ENCODE peak calls at places on chromosome 15, in four cellular contexts. U is NT2/D1, P is IMR-90, B is HepG2. I is an unnamed sample.

GRCh38 chr15:74406992-74407705 is 26.6 kb downstream of the SEMA7A start:
- DNase-seq in U (no peak), B (peak; percentile 22), P (peak; percentile 93), I (peak; percentile 56)

GRCh38 chr15:75140080-75140879 is 61.4 kb upstream of the C15orf39 start:
- DNase-seq in U (peak; percentile 68), P (no peak), B (peak; percentile 99), I (no peak)

GRCh38 chr15:67690936-67691335 is 134.4 kb upstream of the SKOR1 start:
- DNase-seq in B (peak; percentile 44), U (no peak), P (peak; percentile 77), I (no peak)

GRCh38 chr15:43258781-43259180 is 7.9 kb downstream of the TGM5 start:
- DNase-seq in B (no peak), P (no peak), U (no peak), I (no peak)

GRCh38 chr15:42069025-42069424 is 25.3 kb downstream of the PLA2G4D start:
- DNase-seq in U (no peak), B (no peak), P (no peak), I (no peak)

GRCh38 chr15:87573534-87573933 is 683.0 kb downstream of the NTRK3 start:
- DNase-seq in B (no peak), P (no peak), U (no peak), I (no peak)

GRCh38 chr15:78791357-78791756 is 19.9 kb downstream of the ADAMTS7 start:
- DNase-seq in B (no peak), P (no peak), U (no peak), I (no peak)

GRCh38 chr15:72199721-72200212 is 2.2 kb upstream of the GRAMD2A start:
- DNase-seq in P (peak; percentile 71), U (peak; percentile 66), B (peak; percentile 76), I (peak; percentile 59)

GRCh38 chr15:101439920-101440319 is 49.6 kb downstream of the PCSK6 start:
- DNase-seq in P (peak; percentile 24), B (no peak), U (no peak), I (no peak)

GRCh38 chr15:44296625-44297524 is 8.4 kb downstream of the GOLM2 start:
- DNase-seq in P (peak; percentile 78), U (no peak), B (peak; percentile 5), I (no peak)

GRCh38 chr15:101437618-101438481 is 51.7 kb downstream of the PCSK6 start:
- DNase-seq in U (no peak), B (no peak), P (no peak), I (no peak)

GRCh38 chr15:39358441-39359041 is 222.3 kb upstream of the THBS1 start:
- DNase-seq in U (no peak), B (peak; percentile 18), P (peak; percentile 84), I (no peak)

GRCh38 chr15:76217029-76217866 is 94.0 kb downstream of the ETFA start:
- DNase-seq in B (no peak), U (no peak), P (peak; percentile 57), I (no peak)

GRCh38 chr15:101262551-101262950 is 10.7 kb upstream of the CHSY1 start:
- DNase-seq in B (no peak), P (no peak), U (no peak), I (no peak)

GRCh38 chr15:79970921-79971434 is at the start of gene BCL2A1:
- DNase-seq in B (no peak), P (peak; percentile 96), U (no peak), I (no peak)
- H3K9ac ChIP-seq in B (no peak within 1 kb of the TSS), P (no peak within 1 kb of the TSS), U (no peak within 1 kb of the TSS), I (no peak within 1 kb of the TSS)

GRCh38 chr15:59524331-59524731 is 86.3 kb downstream of the FAM81A start:
- DNase-seq in P (no peak), B (no peak), U (no peak), I (no peak)
- H3K9ac ChIP-seq in P (no peak overlapping the region), B (no peak overlapping the region), U (no peak overlapping the region), I (no peak overlapping the region)

GRCh38 chr15:90320062-90320884 is 31.8 kb upstream of the ZNF774 start:
- DNase-seq in P (peak; percentile 90), B (peak; percentile 84), U (peak; percentile 88), I (peak; percentile 87)
- H3K9ac ChIP-seq in P (no peak overlapping the region), B (peak overlapping the region; percentile 23), U (peak overlapping the region; percentile 61), I (no peak overlapping the region)

DNA sequence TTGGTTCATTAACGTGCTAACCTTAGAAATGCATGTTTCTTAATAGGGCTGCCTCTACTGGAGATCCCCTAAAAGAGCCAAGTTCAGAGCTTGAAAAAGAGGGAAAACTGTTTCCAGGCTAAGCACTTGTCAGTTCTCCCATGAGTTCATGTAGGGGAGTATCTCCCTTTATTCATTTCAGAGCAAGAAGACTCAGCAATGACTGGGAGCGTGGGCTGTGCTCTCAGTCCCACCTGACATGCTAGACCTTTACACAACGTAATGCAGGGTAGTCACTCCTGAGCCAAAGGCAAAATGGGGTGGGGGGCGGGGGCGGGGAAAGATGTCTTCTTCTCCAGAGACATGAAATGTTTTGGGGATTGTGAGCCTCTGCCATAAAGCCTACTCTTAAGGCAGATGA is 420.1 kb upstream of the MCTP2 start:
- DNase-seq in U (no peak), P (no peak), B (no peak), I (no peak)
- H3K9ac ChIP-seq in U (no peak overlapping the region), P (no peak overlapping the region), B (no peak overlapping the region), I (no peak overlapping the region)

DNA sequence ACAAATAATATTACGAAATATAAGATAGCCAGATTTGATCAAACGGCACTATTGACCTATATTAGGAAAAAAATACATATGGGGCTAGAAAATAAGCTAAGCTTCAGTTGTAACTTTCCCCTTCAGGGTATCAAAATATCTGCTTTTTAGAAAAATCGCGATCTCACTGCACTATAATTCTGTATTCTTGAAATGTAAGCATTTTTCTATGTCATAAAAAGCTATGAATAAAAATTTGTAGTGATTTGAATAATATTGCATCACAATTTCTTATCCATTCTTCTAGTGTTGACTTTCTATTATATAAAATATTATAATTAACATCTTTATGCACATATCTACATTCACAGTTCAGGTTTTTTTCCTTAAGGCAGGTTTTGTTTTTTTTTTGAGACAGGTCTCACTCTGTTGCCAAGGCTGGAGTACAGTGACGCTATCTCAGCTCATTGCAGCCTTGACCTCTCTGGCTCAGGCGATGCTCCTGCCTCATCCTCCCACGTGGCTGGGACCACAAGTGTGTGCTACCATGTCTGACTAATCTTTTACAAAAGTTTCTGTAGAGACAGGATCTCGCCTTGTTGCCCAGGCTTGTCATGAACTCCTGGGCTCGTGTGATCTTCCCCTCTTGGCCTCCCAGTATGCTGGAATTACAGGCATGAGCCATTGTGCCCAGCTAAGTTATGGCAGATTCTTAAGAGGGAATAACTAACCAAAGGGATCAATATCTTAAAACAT is 21.6 kb downstream of the EMC4 start:
- DNase-seq in U (no peak), B (no peak), P (peak; percentile 59), I (no peak)
- H3K9ac ChIP-seq in U (no peak overlapping the region), B (no peak overlapping the region), P (no peak overlapping the region), I (no peak overlapping the region)

GRCh38 chr15:85622432-85622831 is 172.3 kb downstream of the KLHL25 start:
- DNase-seq in U (no peak), P (peak; percentile 92), B (no peak), I (no peak)
- H3K9ac ChIP-seq in U (no peak overlapping the region), P (no peak overlapping the region), B (no peak overlapping the region), I (no peak overlapping the region)

DNA sequence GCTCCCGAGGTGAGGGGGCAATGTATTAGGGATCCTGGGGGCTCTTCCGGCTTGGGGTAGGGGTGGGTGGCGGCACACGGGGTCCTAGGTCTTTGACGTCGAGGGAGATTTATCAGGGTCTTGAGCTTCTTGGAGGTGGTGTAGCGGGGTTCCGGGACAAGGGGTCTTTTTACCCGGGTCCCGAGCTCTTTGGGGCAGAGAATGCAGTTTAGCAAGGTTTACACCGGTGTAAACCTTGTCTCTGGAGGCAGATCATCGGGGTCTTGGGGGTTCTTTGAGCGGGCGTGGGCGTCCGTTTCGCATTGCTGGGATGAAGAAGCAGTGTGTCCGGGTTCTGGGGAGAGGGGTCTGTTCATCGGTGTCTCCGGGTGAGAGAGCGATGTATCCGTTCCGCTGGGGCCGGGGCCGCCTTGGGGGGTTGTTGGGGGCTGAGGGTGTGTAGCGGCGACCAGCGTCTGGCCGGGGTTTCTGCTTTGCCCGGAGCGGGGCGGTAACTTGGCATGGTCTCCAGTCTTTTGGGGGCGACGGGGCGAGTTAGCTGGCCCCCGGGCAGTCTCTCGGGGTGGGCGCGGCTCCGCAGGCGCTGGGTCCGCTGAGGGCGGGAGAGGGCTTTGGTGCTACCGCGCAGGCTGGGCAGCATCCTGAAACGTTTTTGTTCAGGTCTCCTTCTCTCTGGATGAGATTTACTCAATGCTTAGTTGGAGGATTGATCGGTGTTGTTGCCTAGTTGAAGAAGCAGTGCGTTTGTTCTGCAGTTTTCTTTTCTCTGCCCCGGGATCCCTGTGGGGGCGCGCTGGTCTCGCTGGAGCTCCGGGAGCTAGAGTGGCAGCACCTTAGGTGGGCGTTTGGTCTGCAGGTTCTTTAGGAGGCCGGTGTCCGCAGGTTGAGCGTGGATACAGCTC is 792 bp downstream of the GLCE start:
- DNase-seq in B (peak; percentile 30), U (no peak), P (peak; percentile 16), I (peak; percentile 35)
- H3K9ac ChIP-seq in B (peak overlapping the region; percentile 93), U (peak overlapping the region; percentile 84), P (peak overlapping the region; percentile 86), I (peak overlapping the region; percentile 92)

GRCh38 chr15:81293728-81294500 is 30.0 kb downstream of the STARD5 start:
- DNase-seq in U (no peak), P (no peak), B (no peak), I (no peak)
- H3K9ac ChIP-seq in U (no peak overlapping the region), P (no peak overlapping the region), B (no peak overlapping the region), I (no peak overlapping the region)

GRCh38 chr15:34581043-34581365 is 2.4 kb downstream of the GOLGA8B start:
- DNase-seq in U (no peak), B (no peak), P (no peak), I (no peak)

GRCh38 chr15:34584321-34584668 is 844 bp upstream of the GOLGA8B start:
- DNase-seq in P (no peak), B (no peak), U (no peak), I (peak; percentile 12)

GRCh38 chr15:34583399-34584320 is at the start of gene GOLGA8B:
- DNase-seq in U (peak; percentile 55), P (peak; percentile 41), B (peak; percentile 64), I (peak; percentile 76)

GRCh38 chr15:34584996-34585395 is 1.5 kb upstream of the GOLGA8B start:
- DNase-seq in B (no peak), P (no peak), U (no peak), I (no peak)

GRCh38 chr15:34582461-34583357 is 742 bp downstream of the GOLGA8B start:
- DNase-seq in P (peak; percentile 8), B (no peak), U (no peak), I (peak; percentile 23)
- H3K9ac ChIP-seq in P (peak overlapping the region; percentile 88), B (peak overlapping the region; percentile 73), U (peak overlapping the region; percentile 88), I (peak overlapping the region; percentile 98)

GRCh38 chr15:60419752-60420151 is 22.0 kb upstream of the ANXA2 start:
- DNase-seq in B (no peak), U (no peak), P (peak; percentile 51), I (no peak)

GRCh38 chr15:60424006-60424405 is 26.2 kb upstream of the ANXA2 start:
- DNase-seq in P (no peak), U (no peak), B (no peak), I (no peak)

GRCh38 chr15:60423540-60423939 is 25.8 kb upstream of the ANXA2 start:
- DNase-seq in B (peak; percentile 44), U (peak; percentile 60), P (peak; percentile 92), I (peak; percentile 46)

GRCh38 chr15:60420322-60420721 is 22.5 kb upstream of the ANXA2 start:
- DNase-seq in U (no peak), P (no peak), B (peak; percentile 56), I (no peak)

GRCh38 chr15:60421544-60421943 is 23.8 kb upstream of the ANXA2 start:
- DNase-seq in U (no peak), P (peak; percentile 89), B (no peak), I (no peak)
- H3K9ac ChIP-seq in U (no peak overlapping the region), P (no peak overlapping the region), B (no peak overlapping the region), I (no peak overlapping the region)

I was measured in neuronal stem cell.